ENCODE peak calls at places on chromosomes 12 and 14, in eight cellular contexts. G is colonic mucosa; Z is fibroblast of lung; X is CD8-positive, alpha-beta T cell; T is mammary epithelial cell; W is pancreas; U is aorta; C is H9. L is an unnamed sample. For H3K4me1, the result is how much of the 10 kb centered on the place peaks cover.

GRCh38 chr12:129089576-129089975 is 236.3 kb downstream of the GLT1D1 start:
- DNase-seq in G (no peak), Z (no peak), X (no peak), T (no peak), W (no peak), U (no peak), C (no peak), L (no peak)

GRCh38 chr12:107091989-107092641 is 1.2 kb downstream of the CRY1 start:
- DNase-seq in G (peak), Z (peak), X (peak), T (peak), W (no peak), U (no peak), C (peak), L (peak)

GRCh38 chr12:81591256-81591655 is 167.9 kb downstream of the PPFIA2 start:
- DNase-seq in G (no peak), Z (no peak), X (no peak), T (no peak), W (no peak), U (no peak), C (no peak), L (no peak)

GRCh38 chr14:20468773-20469241 is 399 bp upstream of the PNP start:
- DNase-seq in G (no peak), Z (no peak), X (no peak), T (no peak), W (no peak), U (peak), C (no peak), L (no peak)

GRCh38 chr12:47903151-47903611 is 1.6 kb downstream of the VDR start:
- DNase-seq in G (peak), Z (peak), X (no peak), T (peak), W (no peak), U (peak), C (no peak), L (no peak)

GRCh38 chr12:33472299-33472698 is 32.7 kb upstream of the SYT10 start:
- DNase-seq in G (no peak), Z (no peak), X (no peak), T (peak), W (no peak), U (no peak), C (no peak), L (no peak)

GRCh38 chr12:51087818-51088217 is 4.4 kb upstream of the CSRNP2 start:
- DNase-seq in G (no peak), Z (no peak), X (no peak), T (no peak), W (no peak), U (no peak), C (no peak), L (no peak)

GRCh38 chr12:1798734-1799067 is 21.7 kb upstream of the LRTM2 start:
- DNase-seq in G (no peak), Z (no peak), X (no peak), T (no peak), W (no peak), U (no peak), C (no peak), L (no peak)

GRCh38 chr14:52735921-52736489 is 6.0 kb downstream of the STYX start:
- DNase-seq in G (no peak), Z (no peak), X (no peak), T (no peak), W (no peak), U (no peak), C (no peak), L (no peak)
- H3K4me1 ChIP-seq in G (under half), Z (under half), X (half or more), T (under half), W (under half), U (under half), C (under half), L (under half)

GRCh38 chr12:110108309-110109036 is 15.7 kb upstream of the IFT81 start:
- DNase-seq in G (no peak), Z (no peak), X (no peak), T (no peak), W (no peak), U (no peak), C (no peak), L (no peak)
- H3K4me1 ChIP-seq in G (under half), Z (under half), X (under half), T (under half), W (under half), U (under half), C (under half), L (under half)

DNA sequence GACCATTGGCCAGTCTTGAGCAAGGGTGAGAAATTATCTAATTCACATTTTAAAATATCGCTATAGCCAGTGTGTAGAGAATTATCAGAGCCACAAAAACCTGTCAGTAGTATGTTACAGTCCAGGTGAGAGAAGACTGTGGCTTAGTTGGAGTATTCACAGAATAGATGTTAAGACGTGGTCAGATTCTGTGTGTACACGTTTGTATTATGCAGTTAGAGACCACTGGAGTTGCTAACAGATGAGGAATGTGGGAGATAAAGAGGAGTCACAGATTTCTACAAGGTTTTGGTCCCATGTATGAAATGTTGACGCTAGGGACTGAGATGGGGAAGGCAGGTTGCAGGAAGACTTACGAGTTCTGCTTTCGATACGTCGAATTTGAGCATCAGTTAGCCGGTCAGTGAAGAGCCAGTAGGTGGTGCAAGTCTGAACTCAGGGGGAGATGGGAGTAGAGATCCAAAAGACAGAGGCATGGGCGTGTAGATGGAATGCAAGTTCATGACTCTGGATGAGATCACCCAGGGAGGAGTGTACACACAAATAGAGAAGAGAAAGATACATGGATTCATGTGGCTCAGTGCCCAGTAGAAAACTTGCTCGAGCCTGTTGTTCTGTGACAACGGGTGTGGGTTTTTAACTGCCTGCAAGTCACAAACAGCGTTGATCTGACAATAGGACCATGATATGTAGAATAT is 114.8 kb upstream of the FLRT2 start:
- DNase-seq in G (peak), Z (peak), X (no peak), T (peak), W (no peak), U (no peak), C (peak), L (peak)
- H3K4me1 ChIP-seq in G (under half), Z (under half), X (under half), T (under half), W (under half), U (under half), C (under half), L (under half)

DNA sequence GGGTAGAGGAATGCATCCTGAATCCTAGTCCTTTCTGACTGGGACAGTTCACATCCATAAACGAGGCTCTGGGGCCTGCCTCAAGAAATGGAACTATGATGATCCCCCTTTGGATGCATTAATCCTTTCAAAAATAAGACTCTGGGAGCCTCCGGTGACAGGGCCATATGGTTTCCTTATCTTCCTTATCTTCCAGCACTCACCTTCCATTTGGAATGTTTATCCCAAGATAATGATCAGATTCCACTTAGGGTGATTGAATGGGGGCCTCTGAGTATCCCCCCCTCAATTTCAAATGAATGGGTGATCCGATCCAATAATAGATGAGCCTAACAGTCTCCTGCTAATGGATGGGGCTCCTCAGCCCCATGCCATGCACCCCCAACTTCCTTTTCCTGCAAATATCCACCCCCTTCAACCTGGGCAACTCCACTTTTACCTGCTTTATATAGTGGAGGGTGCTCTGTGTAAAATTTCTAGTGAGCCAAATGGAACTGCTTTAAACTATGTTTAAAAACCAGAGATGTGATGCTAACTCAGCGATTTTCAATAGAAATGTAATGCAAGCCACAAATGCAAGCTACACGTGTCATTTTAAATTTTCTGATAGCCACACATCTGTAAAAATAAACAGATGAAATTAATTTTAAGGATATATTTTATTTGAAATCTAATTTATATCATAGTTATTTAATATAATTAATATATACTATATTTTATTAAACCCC is 157.8 kb downstream of the ZFP36L1 start:
- DNase-seq in G (peak), Z (no peak), X (no peak), T (no peak), W (no peak), U (no peak), C (no peak), L (no peak)
- H3K4me1 ChIP-seq in G (under half), Z (under half), X (under half), T (under half), W (under half), U (under half), C (under half), L (under half)